ENCODE peak calls at places on chromosomes 2 and 18, in ten cellular contexts. Q is GM23338, N is sigmoid colon, P is BJ, V is suprapubic skin, O is mammary epithelial cell, C is MM.1S, W is cardiac fibroblast, D is K562, S is PC-9. Z is an unnamed sample.

GRCh38 chr18:75279381-75279780 is 68.8 kb downstream of the TSHZ1 start:
- DNase-seq in Q (no peak), W (no peak), V (no peak), D (no peak), P (no peak), N (no peak), C (no peak), S (no peak), O (no peak), Z (no peak)

GRCh38 chr2:214481204-214481603 is 70.3 kb downstream of the VWC2L start:
- DNase-seq in O (no peak), W (peak), V (no peak), D (no peak), Q (no peak), C (peak), N (no peak), P (no peak), S (no peak), Z (peak)

GRCh38 chr2:289362-290089 is 1.6 kb upstream of the ALKAL2 start:
- DNase-seq in O (peak), Q (peak), V (peak), C (no peak), N (no peak), P (no peak), S (no peak), W (no peak), D (peak), Z (no peak)

GRCh38 chr18:44229693-44230108 is 451.0 kb upstream of the SETBP1 start:
- DNase-seq in W (peak), C (no peak), Q (no peak), V (peak), D (no peak), N (peak), P (peak), S (no peak), O (peak), Z (peak)

GRCh38 chr2:20108655-20109396 is 57.4 kb upstream of the LAPTM4A start:
- DNase-seq in S (no peak), V (no peak), W (peak), C (peak), P (no peak), D (no peak), O (peak), N (no peak), Q (no peak), Z (no peak)

GRCh38 chr2:8906208-8906607 is 68.8 kb upstream of the KIDINS220 start:
- DNase-seq in S (peak), Q (no peak), D (no peak), N (no peak), W (peak), V (no peak), P (no peak), O (peak), C (no peak), Z (no peak)

GRCh38 chr2:128727914-128728313 is 409.2 kb upstream of the HS6ST1 start:
- DNase-seq in O (peak), V (no peak), D (no peak), P (peak), C (no peak), Q (no peak), N (no peak), S (no peak), W (peak), Z (peak)

GRCh38 chr2:119683717-119684443 is 4.9 kb downstream of the TMEM177 start:
- DNase-seq in O (peak), P (no peak), W (no peak), S (no peak), Q (no peak), V (no peak), D (peak), C (no peak), N (no peak), Z (no peak)

GRCh38 chr2:207624170-207625013 is 802 bp downstream of the METTL21A start:
- DNase-seq in D (peak), W (peak), V (peak), N (peak), C (peak), S (peak), P (no peak), Q (peak), O (peak), Z (no peak)

GRCh38 chr2:205814039-205814364 is 131.7 kb downstream of the NRP2 start:
- DNase-seq in O (peak), P (no peak), S (no peak), C (no peak), Q (no peak), N (no peak), W (no peak), D (no peak), V (no peak), Z (no peak)

GRCh38 chr2:175111200-175111657 is 56.8 kb downstream of the ATF2 start:
- DNase-seq in O (peak), W (peak), C (peak), S (no peak), D (peak), N (no peak), Q (peak), P (peak), V (no peak), Z (peak)
- TF ChIP-seq CTCF in O (peak), W (peak), C (peak), S (peak), D (peak), N (peak), Q (peak), P (peak), V (peak), Z (peak)

GRCh38 chr18:65749881-65750280 is 931 bp upstream of the CDH7 start:
- DNase-seq in O (no peak), P (no peak), Q (peak), C (no peak), W (no peak), V (no peak), N (no peak), S (no peak), D (no peak), Z (no peak)

GRCh38 chr18:65750421-65751144 is at the start of gene CDH7:
- DNase-seq in S (peak), C (no peak), W (no peak), P (no peak), D (no peak), N (no peak), V (no peak), O (no peak), Q (peak), Z (no peak)

GRCh38 chr18:65752625-65753325 is 2.0 kb downstream of the CDH7 start:
- DNase-seq in O (no peak), N (no peak), C (no peak), P (no peak), W (no peak), S (no peak), Q (no peak), V (no peak), D (no peak), Z (no peak)

GRCh38 chr18:65753520-65753919 is 2.7 kb downstream of the CDH7 start:
- DNase-seq in W (no peak), C (peak), P (no peak), S (no peak), O (no peak), Q (peak), D (no peak), N (no peak), V (no peak), Z (no peak)

GRCh38 chr18:65751145-65752085 is 603 bp downstream of the CDH7 start:
- DNase-seq in S (no peak), Q (peak), D (no peak), C (no peak), O (no peak), N (no peak), W (no peak), V (no peak), P (no peak), Z (no peak)
- H3K4me3 ChIP-seq in S (peak), Q (peak), D (no peak), C (no peak), O (no peak), N (peak), W (no peak), V (peak), P (no peak), Z (no peak)

GRCh38 chr2:10303634-10304378 is 1.1 kb downstream of the HPCAL1 start:
- DNase-seq in W (peak), S (peak), P (no peak), V (no peak), D (peak), Q (peak), O (peak), N (no peak), C (peak), Z (no peak)
- TF ChIP-seq CTCF in W (no peak), S (no peak), P (no peak), V (no peak), D (peak), Q (no peak), O (peak), N (no peak), C (no peak), Z (peak)

GRCh38 chr2:99140056-99140859 is 1.2 kb upstream of the C2orf15 start:
- DNase-seq in O (no peak), C (no peak), V (no peak), N (no peak), W (peak), D (no peak), S (no peak), Q (peak), P (no peak), Z (no peak)
- H3K4me3 ChIP-seq in O (peak), C (peak), V (peak), N (peak), W (peak), D (peak), S (peak), Q (peak), P (peak), Z (peak)

GRCh38 chr2:195575879-195576391 is 81.1 kb upstream of the SLC39A10 start:
- DNase-seq in P (peak), C (peak), D (no peak), O (peak), Q (peak), S (no peak), V (no peak), W (peak), N (no peak), Z (peak)
- TF ChIP-seq CTCF in P (no peak), C (peak), D (no peak), O (no peak), Q (peak), S (no peak), V (no peak), W (no peak), N (no peak), Z (no peak)

GRCh38 chr2:54680397-54681032 is 42.9 kb upstream of the EML6 start:
- DNase-seq in D (no peak), V (no peak), C (no peak), Q (no peak), W (peak), P (no peak), N (no peak), S (no peak), O (peak), Z (no peak)
- H3K4me3 ChIP-seq in D (no peak), V (no peak), C (no peak), Q (no peak), W (no peak), P (no peak), N (no peak), S (no peak), O (no peak), Z (no peak)

Z was measured in AG09309.